ENCODE peak calls at places on chromosomes 11 and 22, in six cellular contexts. Y is myocyte, F is EL, C is GM13977, S is mesothelial cell of epicardium, V is nephron progenitor cell. P is an unnamed sample.
A peak's percentile ranks its signal among the peaks of the same experiment; 100 is the strongest.

GRCh38 chr11:65685981-65686380 is 23.3 kb upstream of the RELA start:
- DNase-seq in V (no peak), C (no peak), F (no peak), Y (no peak), S (no peak), P (no peak)

GRCh38 chr11:101717621-101718020 is 133.8 kb upstream of the TRPC6 start:
- DNase-seq in Y (no peak), C (no peak), S (no peak), V (no peak), F (no peak), P (no peak)

GRCh38 chr11:124867700-124868099 is 2.5 kb downstream of the ROBO3 start:
- DNase-seq in F (peak; percentile 43), S (no peak), V (peak; percentile 44), C (peak; percentile 81), Y (peak; percentile 42), P (no peak)

GRCh38 chr11:44011797-44012196 is 36.0 kb upstream of the ACCSL start:
- DNase-seq in S (no peak), C (no peak), V (no peak), Y (no peak), F (peak; percentile 35), P (no peak)

GRCh38 chr22:23237201-23237798 is 57.0 kb downstream of the BCR start:
- DNase-seq in F (no peak), V (peak; percentile 48), C (no peak), S (no peak), Y (peak; percentile 100), P (no peak)

GRCh38 chr22:44689173-44689572 is 12.8 kb upstream of the PRR5 start:
- DNase-seq in C (no peak), V (no peak), Y (no peak), S (no peak), F (peak; percentile 52), P (no peak)

GRCh38 chr11:8329961-8330361 is 66.3 kb upstream of the LMO1 start:
- DNase-seq in F (no peak), Y (no peak), C (no peak), V (peak; percentile 44), S (no peak), P (no peak)

GRCh38 chr11:25943777-25944661 is 387.9 kb upstream of the ANO3 start:
- DNase-seq in C (no peak), F (no peak), S (no peak), Y (no peak), V (no peak), P (no peak)

GRCh38 chr11:122652495-122652894 is 3.0 kb upstream of the UBASH3B start:
- DNase-seq in C (no peak), F (no peak), Y (no peak), V (no peak), S (no peak), P (no peak)

GRCh38 chr22:34588893-34589545 is 476.9 kb upstream of the ISX start:
- DNase-seq in V (no peak), C (no peak), F (no peak), Y (no peak), S (no peak), P (no peak)

GRCh38 chr11:66068154-66068821 is 1.8 kb upstream of the PACS1 start:
- DNase-seq in F (peak; percentile 72), S (peak; percentile 87), C (peak; percentile 67), Y (peak; percentile 75), V (peak; percentile 88), P (peak; percentile 73)

GRCh38 chr11:15667127-15667725 is 552.5 kb downstream of the INSC start:
- DNase-seq in F (peak; percentile 52), Y (peak; percentile 2), S (no peak), V (no peak), C (no peak), P (no peak)

GRCh38 chr22:22684605-22685561 is 40.5 kb downstream of the GGTLC2 start:
- DNase-seq in C (peak; percentile 20), S (no peak), F (peak; percentile 39), V (peak; percentile 35), Y (peak; percentile 26), P (no peak)

GRCh38 chr22:47616396-47617020 is 854.1 kb downstream of the TBC1D22A start:
- DNase-seq in Y (no peak), C (no peak), F (no peak), S (peak; percentile 27), V (no peak), P (peak; percentile 37)

GRCh38 chr11:109765709-109766311 is 327.4 kb upstream of the ZC3H12C start:
- DNase-seq in S (no peak), F (no peak), V (no peak), C (no peak), Y (no peak), P (no peak)

GRCh38 chr11:45803981-45804805 is 756 bp upstream of the SLC35C1 start:
- DNase-seq in F (peak; percentile 57), V (peak; percentile 74), C (peak; percentile 55), Y (peak; percentile 63), S (peak; percentile 83), P (peak; percentile 43)

GRCh38 chr11:18697581-18697980 is 998 bp upstream of the TMEM86A start:
- DNase-seq in S (no peak), Y (no peak), V (no peak), C (no peak), F (peak; percentile 22), P (peak; percentile 1)

GRCh38 chr11:96942855-96943254 is 553.0 kb downstream of the JRKL start:
- DNase-seq in C (no peak), V (no peak), S (no peak), Y (no peak), F (no peak), P (no peak)

GRCh38 chr11:1138053-1138452 is 19.7 kb upstream of the MUC5AC start:
- DNase-seq in C (no peak), V (no peak), Y (peak; percentile 27), S (no peak), F (peak; percentile 69), P (no peak)

GRCh38 chr11:72609045-72609444 is 65.2 kb downstream of the PDE2A start:
- DNase-seq in S (no peak), Y (no peak), F (peak; percentile 16), C (peak; percentile 56), V (no peak), P (no peak)

GRCh38 chr11:77474509-77475070 is 696 bp upstream of the PAK1 start:
- DNase-seq in C (no peak), V (no peak), Y (no peak), F (no peak), S (no peak), P (no peak)

GRCh38 chr11:116432301-116432700 is 340.5 kb downstream of the BUD13 start:
- DNase-seq in S (no peak), C (no peak), Y (no peak), V (no peak), F (no peak), P (no peak)

GRCh38 chr11:68498903-68499883 is 38.6 kb downstream of the PPP6R3 start:
- DNase-seq in C (no peak), Y (no peak), V (no peak), S (no peak), F (no peak), P (no peak)

GRCh38 chr22:21587803-21588611 is 20.5 kb downstream of the UBE2L3 start:
- DNase-seq in Y (peak; percentile 83), F (peak; percentile 56), S (no peak), C (peak; percentile 83), V (no peak), P (no peak)

P was measured in breast epithelium.